ENCODE peak calls at places on chromosomes 7 and 10, in nine cellular contexts. One of them, this sample, is unnamed.

GRCh38 chr7:19930851-19931250 is 157.4 kb upstream of the TMEM196 start:
- DNase-seq in GM12892: no peak
- DNase-seq in pulmonary artery endothelial cell: no peak
- DNase-seq in EL: no peak
- DNase-seq in dermis blood vessel endothelial cell: no peak
- DNase-seq in Ammon's horn: no peak
- DNase-seq in neural crest cell: no peak
- DNase-seq in brain microvascular endothelial cell: no peak
- DNase-seq in AML-193: no peak
- DNase-seq in this sample: no peak

GRCh38 chr7:129990403-129991192 is 37.8 kb upstream of the UBE2H start:
- DNase-seq in GM12892: no peak
- DNase-seq in pulmonary artery endothelial cell: no peak
- DNase-seq in EL: no peak
- DNase-seq in dermis blood vessel endothelial cell: no peak
- DNase-seq in Ammon's horn: peak
- DNase-seq in neural crest cell: peak
- DNase-seq in brain microvascular endothelial cell: no peak
- DNase-seq in AML-193: no peak
- DNase-seq in this sample: peak

GRCh38 chr10:96509017-96509641 is 4.6 kb downstream of the TLL2 start:
- DNase-seq in GM12892: no peak
- DNase-seq in pulmonary artery endothelial cell: no peak
- DNase-seq in EL: peak
- DNase-seq in dermis blood vessel endothelial cell: no peak
- DNase-seq in Ammon's horn: no peak
- DNase-seq in neural crest cell: no peak
- DNase-seq in brain microvascular endothelial cell: peak
- DNase-seq in AML-193: no peak
- DNase-seq in this sample: no peak

GRCh38 chr7:131896189-131896855 is 339.9 kb upstream of the PODXL start:
- DNase-seq in GM12892: no peak
- DNase-seq in pulmonary artery endothelial cell: no peak
- DNase-seq in EL: no peak
- DNase-seq in dermis blood vessel endothelial cell: no peak
- DNase-seq in Ammon's horn: no peak
- DNase-seq in neural crest cell: no peak
- DNase-seq in brain microvascular endothelial cell: no peak
- DNase-seq in AML-193: no peak
- DNase-seq in this sample: no peak

GRCh38 chr7:26090927-26091519 is 61.0 kb upstream of the NFE2L3 start:
- DNase-seq in GM12892: no peak
- DNase-seq in pulmonary artery endothelial cell: peak
- DNase-seq in EL: peak
- DNase-seq in dermis blood vessel endothelial cell: peak
- DNase-seq in Ammon's horn: peak
- DNase-seq in neural crest cell: no peak
- DNase-seq in brain microvascular endothelial cell: peak
- DNase-seq in AML-193: peak
- DNase-seq in this sample: peak

GRCh38 chr7:43647772-43648643 is 65.1 kb downstream of the STK17A start:
- DNase-seq in GM12892: no peak
- DNase-seq in pulmonary artery endothelial cell: peak
- DNase-seq in EL: peak
- DNase-seq in dermis blood vessel endothelial cell: peak
- DNase-seq in Ammon's horn: peak
- DNase-seq in neural crest cell: no peak
- DNase-seq in brain microvascular endothelial cell: peak
- DNase-seq in AML-193: no peak
- DNase-seq in this sample: peak

GRCh38 chr10:34580643-34581042 is 234.5 kb downstream of the PARD3 start:
- DNase-seq in GM12892: no peak
- DNase-seq in pulmonary artery endothelial cell: peak
- DNase-seq in EL: peak
- DNase-seq in dermis blood vessel endothelial cell: peak
- DNase-seq in Ammon's horn: no peak
- DNase-seq in neural crest cell: no peak
- DNase-seq in brain microvascular endothelial cell: peak
- DNase-seq in AML-193: no peak
- DNase-seq in this sample: no peak

GRCh38 chr10:95477175-95477520 is 84.0 kb downstream of the SORBS1 start:
- DNase-seq in GM12892: no peak
- DNase-seq in pulmonary artery endothelial cell: no peak
- DNase-seq in EL: no peak
- DNase-seq in dermis blood vessel endothelial cell: no peak
- DNase-seq in Ammon's horn: no peak
- DNase-seq in neural crest cell: no peak
- DNase-seq in brain microvascular endothelial cell: no peak
- DNase-seq in AML-193: no peak
- DNase-seq in this sample: no peak

GRCh38 chr7:307970-308369 is 18.0 kb downstream of the FOXL3 start:
- DNase-seq in GM12892: no peak
- DNase-seq in pulmonary artery endothelial cell: no peak
- DNase-seq in EL: no peak
- DNase-seq in dermis blood vessel endothelial cell: no peak
- DNase-seq in Ammon's horn: no peak
- DNase-seq in neural crest cell: no peak
- DNase-seq in brain microvascular endothelial cell: no peak
- DNase-seq in AML-193: no peak
- DNase-seq in this sample: no peak

GRCh38 chr10:75508814-75509306 is 77.4 kb downstream of the LRMDA start:
- DNase-seq in GM12892: no peak
- DNase-seq in pulmonary artery endothelial cell: no peak
- DNase-seq in EL: no peak
- DNase-seq in dermis blood vessel endothelial cell: no peak
- DNase-seq in Ammon's horn: no peak
- DNase-seq in neural crest cell: no peak
- DNase-seq in brain microvascular endothelial cell: no peak
- DNase-seq in AML-193: no peak
- DNase-seq in this sample: no peak

GRCh38 chr7:157188091-157188665 is 49.5 kb downstream of the UBE3C start:
- DNase-seq in GM12892: no peak
- DNase-seq in pulmonary artery endothelial cell: no peak
- DNase-seq in EL: no peak
- DNase-seq in dermis blood vessel endothelial cell: no peak
- DNase-seq in Ammon's horn: no peak
- DNase-seq in neural crest cell: no peak
- DNase-seq in brain microvascular endothelial cell: no peak
- DNase-seq in AML-193: no peak
- DNase-seq in this sample: no peak

GRCh38 chr7:7765422-7765821 is 47.0 kb upstream of the RPA3 start:
- DNase-seq in GM12892: no peak
- DNase-seq in pulmonary artery endothelial cell: no peak
- DNase-seq in EL: no peak
- DNase-seq in dermis blood vessel endothelial cell: no peak
- DNase-seq in Ammon's horn: no peak
- DNase-seq in neural crest cell: no peak
- DNase-seq in brain microvascular endothelial cell: no peak
- DNase-seq in AML-193: no peak
- DNase-seq in this sample: no peak

GRCh38 chr7:30459591-30460245 is 18.9 kb downstream of the NOD1 start:
- DNase-seq in GM12892: no peak
- DNase-seq in pulmonary artery endothelial cell: peak
- DNase-seq in EL: peak
- DNase-seq in dermis blood vessel endothelial cell: peak
- DNase-seq in Ammon's horn: no peak
- DNase-seq in neural crest cell: no peak
- DNase-seq in brain microvascular endothelial cell: peak
- DNase-seq in AML-193: no peak
- DNase-seq in this sample: no peak

GRCh38 chr7:14762552-14762951 is 140.0 kb downstream of the DGKB start:
- DNase-seq in GM12892: no peak
- DNase-seq in pulmonary artery endothelial cell: no peak
- DNase-seq in EL: no peak
- DNase-seq in dermis blood vessel endothelial cell: no peak
- DNase-seq in Ammon's horn: no peak
- DNase-seq in neural crest cell: no peak
- DNase-seq in brain microvascular endothelial cell: no peak
- DNase-seq in AML-193: no peak
- DNase-seq in this sample: no peak

GRCh38 chr7:156493942-156494341 is 146.6 kb upstream of the RNF32 start:
- DNase-seq in GM12892: no peak
- DNase-seq in pulmonary artery endothelial cell: no peak
- DNase-seq in EL: no peak
- DNase-seq in dermis blood vessel endothelial cell: peak
- DNase-seq in Ammon's horn: no peak
- DNase-seq in neural crest cell: no peak
- DNase-seq in brain microvascular endothelial cell: peak
- DNase-seq in AML-193: no peak
- DNase-seq in this sample: no peak

GRCh38 chr10:14560274-14560673 is 214.4 kb downstream of the FAM107B start:
- DNase-seq in GM12892: no peak
- DNase-seq in pulmonary artery endothelial cell: peak
- DNase-seq in EL: peak
- DNase-seq in dermis blood vessel endothelial cell: peak
- DNase-seq in Ammon's horn: peak
- DNase-seq in neural crest cell: no peak
- DNase-seq in brain microvascular endothelial cell: no peak
- DNase-seq in AML-193: peak
- DNase-seq in this sample: no peak

GRCh38 chr10:92830478-92831389 is 17.6 kb upstream of the EXOC6 start:
- DNase-seq in GM12892: no peak
- DNase-seq in pulmonary artery endothelial cell: peak
- DNase-seq in EL: no peak
- DNase-seq in dermis blood vessel endothelial cell: peak
- DNase-seq in Ammon's horn: no peak
- DNase-seq in neural crest cell: no peak
- DNase-seq in brain microvascular endothelial cell: no peak
- DNase-seq in AML-193: peak
- DNase-seq in this sample: no peak

GRCh38 chr7:142863891-142864685 is 9.2 kb downstream of the EPHB6 start:
- DNase-seq in GM12892: no peak
- DNase-seq in pulmonary artery endothelial cell: no peak
- DNase-seq in EL: no peak
- DNase-seq in dermis blood vessel endothelial cell: no peak
- DNase-seq in Ammon's horn: no peak
- DNase-seq in neural crest cell: no peak
- DNase-seq in brain microvascular endothelial cell: no peak
- DNase-seq in AML-193: no peak
- DNase-seq in this sample: no peak

GRCh38 chr10:88975377-88975720 is 15.2 kb upstream of the FAS start:
- DNase-seq in GM12892: no peak
- DNase-seq in pulmonary artery endothelial cell: no peak
- DNase-seq in EL: no peak
- DNase-seq in dermis blood vessel endothelial cell: no peak
- DNase-seq in Ammon's horn: no peak
- DNase-seq in neural crest cell: no peak
- DNase-seq in brain microvascular endothelial cell: no peak
- DNase-seq in AML-193: no peak
- DNase-seq in this sample: no peak

GRCh38 chr10:6091630-6092029 is 2.8 kb downstream of the RBM17 start:
- DNase-seq in GM12892: no peak
- DNase-seq in pulmonary artery endothelial cell: peak
- DNase-seq in EL: no peak
- DNase-seq in dermis blood vessel endothelial cell: peak
- DNase-seq in Ammon's horn: no peak
- DNase-seq in neural crest cell: no peak
- DNase-seq in brain microvascular endothelial cell: no peak
- DNase-seq in AML-193: no peak
- DNase-seq in this sample: no peak

GRCh38 chr7:52842192-52842900 is 193.1 kb upstream of the POM121L12 start:
- DNase-seq in GM12892: no peak
- DNase-seq in pulmonary artery endothelial cell: no peak
- DNase-seq in EL: no peak
- DNase-seq in dermis blood vessel endothelial cell: no peak
- DNase-seq in Ammon's horn: no peak
- DNase-seq in neural crest cell: no peak
- DNase-seq in brain microvascular endothelial cell: no peak
- DNase-seq in AML-193: no peak
- DNase-seq in this sample: no peak

GRCh38 chr7:36207451-36208291 is 54.6 kb downstream of the EEPD1 start:
- DNase-seq in GM12892: no peak
- DNase-seq in pulmonary artery endothelial cell: no peak
- DNase-seq in EL: peak
- DNase-seq in dermis blood vessel endothelial cell: no peak
- DNase-seq in Ammon's horn: peak
- DNase-seq in neural crest cell: no peak
- DNase-seq in brain microvascular endothelial cell: peak
- DNase-seq in AML-193: no peak
- DNase-seq in this sample: peak

GRCh38 chr10:89095701-89096391 is 105.2 kb downstream of the FAS start:
- DNase-seq in GM12892: no peak
- DNase-seq in pulmonary artery endothelial cell: no peak
- DNase-seq in EL: no peak
- DNase-seq in dermis blood vessel endothelial cell: no peak
- DNase-seq in Ammon's horn: no peak
- DNase-seq in neural crest cell: no peak
- DNase-seq in brain microvascular endothelial cell: no peak
- DNase-seq in AML-193: no peak
- DNase-seq in this sample: no peak

GRCh38 chr7:158018971-158019645 is 568.5 kb downstream of the PTPRN2 start:
- DNase-seq in GM12892: no peak
- DNase-seq in pulmonary artery endothelial cell: no peak
- DNase-seq in EL: no peak
- DNase-seq in dermis blood vessel endothelial cell: no peak
- DNase-seq in Ammon's horn: no peak
- DNase-seq in neural crest cell: no peak
- DNase-seq in brain microvascular endothelial cell: no peak
- DNase-seq in AML-193: no peak
- DNase-seq in this sample: no peak

GRCh38 chr10:81520688-81521087 is 354.3 kb upstream of the NRG3 start:
- DNase-seq in GM12892: no peak
- DNase-seq in pulmonary artery endothelial cell: no peak
- DNase-seq in EL: no peak
- DNase-seq in dermis blood vessel endothelial cell: no peak
- DNase-seq in Ammon's horn: no peak
- DNase-seq in neural crest cell: no peak
- DNase-seq in brain microvascular endothelial cell: no peak
- DNase-seq in AML-193: no peak
- DNase-seq in this sample: no peak

GRCh38 chr10:78335691-78336401 is 302.2 kb downstream of the RPS24 start:
- DNase-seq in GM12892: no peak
- DNase-seq in pulmonary artery endothelial cell: peak
- DNase-seq in EL: peak
- DNase-seq in dermis blood vessel endothelial cell: peak
- DNase-seq in Ammon's horn: peak
- DNase-seq in neural crest cell: no peak
- DNase-seq in brain microvascular endothelial cell: peak
- DNase-seq in AML-193: no peak
- DNase-seq in this sample: no peak

GRCh38 chr10:24415455-24416169 is 206.7 kb downstream of the KIAA1217 start:
- DNase-seq in GM12892: no peak
- DNase-seq in pulmonary artery endothelial cell: no peak
- DNase-seq in EL: peak
- DNase-seq in dermis blood vessel endothelial cell: peak
- DNase-seq in Ammon's horn: peak
- DNase-seq in neural crest cell: no peak
- DNase-seq in brain microvascular endothelial cell: peak
- DNase-seq in AML-193: no peak
- DNase-seq in this sample: no peak

GRCh38 chr7:3835102-3835501 is 534.0 kb downstream of the SDK1 start:
- DNase-seq in GM12892: no peak
- DNase-seq in pulmonary artery endothelial cell: no peak
- DNase-seq in EL: no peak
- DNase-seq in dermis blood vessel endothelial cell: peak
- DNase-seq in Ammon's horn: no peak
- DNase-seq in neural crest cell: no peak
- DNase-seq in brain microvascular endothelial cell: peak
- DNase-seq in AML-193: no peak
- DNase-seq in this sample: no peak

GRCh38 chr7:100085515-100085914 is 3.3 kb upstream of the COPS6 start:
- DNase-seq in GM12892: no peak
- DNase-seq in pulmonary artery endothelial cell: no peak
- DNase-seq in EL: no peak
- DNase-seq in dermis blood vessel endothelial cell: no peak
- DNase-seq in Ammon's horn: no peak
- DNase-seq in neural crest cell: no peak
- DNase-seq in brain microvascular endothelial cell: no peak
- DNase-seq in AML-193: no peak
- DNase-seq in this sample: no peak

GRCh38 chr7:1691096-1691495 is 21.0 kb downstream of the ELFN1 start:
- DNase-seq in GM12892: no peak
- DNase-seq in pulmonary artery endothelial cell: no peak
- DNase-seq in EL: no peak
- DNase-seq in dermis blood vessel endothelial cell: no peak
- DNase-seq in Ammon's horn: no peak
- DNase-seq in neural crest cell: no peak
- DNase-seq in brain microvascular endothelial cell: no peak
- DNase-seq in AML-193: no peak
- DNase-seq in this sample: no peak

GRCh38 chr7:131034166-131034881 is 293.4 kb upstream of the MKLN1 start:
- DNase-seq in GM12892: no peak
- DNase-seq in pulmonary artery endothelial cell: no peak
- DNase-seq in EL: no peak
- DNase-seq in dermis blood vessel endothelial cell: no peak
- DNase-seq in Ammon's horn: peak
- DNase-seq in neural crest cell: no peak
- DNase-seq in brain microvascular endothelial cell: no peak
- DNase-seq in AML-193: no peak
- DNase-seq in this sample: peak

This sample was measured in cerebellum.